ENCODE peak calls at places on chromosome 9, in ten cellular contexts. R is fibroblast of the conjunctiva; L is sigmoid colon; S is RPMI8226; B is naive thymus-derived CD8-positive, alpha-beta T cell; X is AG20443; V is dorsolateral prefrontal cortex; D is kidney glomerular epithelial cell; I is activated CD4-positive, alpha-beta memory T cell treated with anti-CD3 and anti-CD28 coated beads, Interleukin-2, amount 10 ng/mL, durations not matched to agents 7 days and 5 days; T is sciatic nerve. H is an unnamed sample.

GRCh38 chr9:112618385-112619001 is 99.4 kb downstream of the INIP start:
- DNase-seq in X (no peak), B (no peak), V (no peak), S (no peak), D (no peak), L (no peak), I (no peak), R (no peak), T (no peak), H (no peak)

GRCh38 chr9:114446672-114447450 is 58.4 kb downstream of the WHRN start:
- DNase-seq in X (no peak), S (no peak), B (no peak), V (no peak), T (no peak), L (no peak), I (no peak), R (no peak), D (no peak), H (no peak)

GRCh38 chr9:95710449-95710848 is 165.0 kb upstream of the ERCC6L2 start:
- DNase-seq in B (no peak), V (no peak), S (no peak), L (no peak), I (no peak), T (no peak), R (no peak), D (no peak), X (no peak), H (no peak)

GRCh38 chr9:97307091-97307490 is 368 bp upstream of the CCDC180 start:
- DNase-seq in I (no peak), R (peak), X (peak), L (no peak), T (peak), D (peak), S (no peak), V (peak), B (no peak), H (peak)

GRCh38 chr9:130869250-130869649 is 27.4 kb downstream of the QRFP start:
- DNase-seq in X (no peak), D (peak), T (no peak), I (no peak), B (no peak), L (no peak), R (no peak), V (peak), S (peak), H (no peak)

GRCh38 chr9:38118862-38119435 is 49.9 kb upstream of the SHB start:
- DNase-seq in I (no peak), S (no peak), L (no peak), V (no peak), T (peak), D (no peak), B (no peak), R (no peak), X (no peak), H (no peak)

GRCh38 chr9:129131300-129132145 is 20.3 kb downstream of the PTPA start:
- DNase-seq in S (peak), T (peak), X (peak), R (no peak), B (peak), I (peak), D (peak), L (peak), V (peak), H (peak)

GRCh38 chr9:131724678-131725077 is 15.2 kb downstream of the RAPGEF1 start:
- DNase-seq in L (no peak), V (no peak), D (no peak), T (no peak), R (no peak), X (no peak), S (no peak), B (no peak), I (no peak), H (peak)

GRCh38 chr9:21096172-21096900 is 18.6 kb upstream of the IFNB1 start:
- DNase-seq in X (peak), T (no peak), S (peak), D (peak), I (peak), R (peak), L (no peak), V (no peak), B (peak), H (no peak)

GRCh38 chr9:87427851-87428506 is 69.7 kb upstream of the DAPK1 start:
- DNase-seq in X (no peak), I (no peak), T (no peak), B (no peak), L (no peak), D (no peak), R (no peak), S (no peak), V (no peak), H (no peak)

GRCh38 chr9:73269430-73270101 is 117.9 kb downstream of the ANXA1 start:
- DNase-seq in I (no peak), B (no peak), L (no peak), R (peak), T (no peak), V (no peak), X (no peak), S (peak), D (peak), H (no peak)

GRCh38 chr9:133842174-133842573 is 104.0 kb upstream of the SARDH start:
- DNase-seq in L (no peak), I (no peak), D (no peak), B (no peak), S (no peak), R (no peak), T (no peak), X (no peak), V (no peak), H (peak)

GRCh38 chr9:72467766-72468738 is 53.4 kb upstream of the TMC1 start:
- DNase-seq in V (no peak), D (no peak), I (no peak), B (no peak), T (no peak), L (no peak), R (no peak), S (no peak), X (no peak), H (no peak)

GRCh38 chr9:121529237-121529987 is 29.8 kb upstream of the GGTA1 start:
- DNase-seq in V (peak), I (no peak), L (peak), B (no peak), T (peak), S (no peak), X (peak), D (peak), R (peak), H (peak)

H was measured in Peyer's patch.